ENCODE peak calls at places on chromosomes 1 and 21, in eight cellular contexts. M is breast epithelium, O is fibroblast of lung, Y is esophagus muscularis mucosa, I is AG04450, H is mesenchymal stem cell, S is psoas muscle, T is brain microvascular endothelial cell. R is an unnamed sample.

GRCh38 chr21:45366476-45366875 is 38.5 kb upstream of the COL18A1 start:
- DNase-seq in H (no peak), T (no peak), O (no peak), Y (no peak), S (no peak), I (no peak), M (no peak), R (no peak)

GRCh38 chr21:41827951-41828883 is 50.9 kb downstream of the PRDM15 start:
- DNase-seq in I (no peak), S (no peak), H (no peak), T (no peak), O (no peak), M (no peak), Y (no peak), R (no peak)

GRCh38 chr1:234611799-234612351 is 1.9 kb upstream of the IRF2BP2 start:
- DNase-seq in I (no peak), H (no peak), Y (no peak), O (no peak), M (peak), S (peak), T (peak), R (no peak)

GRCh38 chr21:46559291-46559983 is 45.4 kb downstream of the S100B start:
- DNase-seq in I (no peak), Y (peak), S (no peak), M (no peak), T (no peak), O (no peak), H (no peak), R (no peak)

GRCh38 chr1:110879758-110880606 is 7.0 kb downstream of the CD53 start:
- DNase-seq in M (no peak), Y (no peak), S (no peak), H (no peak), O (no peak), T (no peak), I (no peak), R (peak)

GRCh38 chr1:23953020-23953419 is 6.6 kb upstream of the PNRC2 start:
- DNase-seq in S (no peak), M (no peak), H (no peak), O (no peak), Y (no peak), I (no peak), T (no peak), R (peak)

GRCh38 chr1:248013229-248013710 is at the start of gene OR2L5:
- DNase-seq in I (no peak), M (no peak), O (no peak), T (no peak), S (no peak), H (no peak), Y (no peak), R (peak)

GRCh38 chr1:7586031-7586941 is 184.8 kb upstream of the VAMP3 start:
- DNase-seq in Y (no peak), O (no peak), I (no peak), M (no peak), H (no peak), S (no peak), T (no peak), R (no peak)

GRCh38 chr21:42563261-42564045 is 49.8 kb downstream of the SLC37A1 start:
- DNase-seq in T (no peak), S (no peak), I (no peak), O (no peak), H (no peak), Y (no peak), M (peak), R (no peak)

GRCh38 chr21:22342855-22343254 is 1344.6 kb downstream of the NCAM2 start:
- DNase-seq in O (no peak), I (no peak), T (no peak), S (no peak), H (no peak), M (no peak), Y (no peak), R (no peak)

GRCh38 chr1:15347182-15347581 is 62.5 kb upstream of the EFHD2 start:
- DNase-seq in T (no peak), M (no peak), H (no peak), I (no peak), O (no peak), Y (no peak), S (no peak), R (no peak)

GRCh38 chr1:151805066-151805820 is at the start of gene LINGO4:
- DNase-seq in T (no peak), S (no peak), H (no peak), Y (no peak), I (no peak), M (no peak), O (no peak), R (no peak)

GRCh38 chr1:246000638-246001015 is 506.5 kb downstream of the SMYD3 start:
- DNase-seq in M (no peak), S (no peak), O (no peak), I (no peak), H (no peak), Y (no peak), T (no peak), R (no peak)

GRCh38 chr1:109392788-109393580 is 4.7 kb downstream of the SORT1 start:
- DNase-seq in M (no peak), O (peak), T (peak), Y (no peak), H (peak), I (peak), S (peak), R (peak)

GRCh38 chr1:39808784-39809517 is 20.3 kb upstream of the BMP8B start:
- DNase-seq in S (no peak), M (no peak), I (no peak), T (no peak), Y (no peak), H (no peak), O (no peak), R (no peak)

GRCh38 chr1:152110365-152110859 is 4.8 kb downstream of the TCHH start:
- DNase-seq in O (peak), S (no peak), I (no peak), M (no peak), T (peak), Y (no peak), H (no peak), R (peak)

GRCh38 chr1:30318413-30318812 is 405.0 kb downstream of the MATN1 start:
- DNase-seq in H (no peak), S (no peak), Y (no peak), M (no peak), I (no peak), O (no peak), T (no peak), R (no peak)

GRCh38 chr1:36306902-36307456 is 811 bp downstream of the SH3D21 start:
- DNase-seq in S (peak), Y (peak), T (peak), H (peak), M (peak), O (peak), I (peak), R (peak)

GRCh38 chr21:28516996-28517592 is 475.6 kb downstream of the LTN1 start:
- DNase-seq in T (peak), S (peak), I (no peak), O (peak), Y (no peak), H (peak), M (peak), R (peak)

GRCh38 chr1:23593556-23594148 is 34.4 kb upstream of the ID3 start:
- DNase-seq in M (peak), H (no peak), Y (no peak), T (no peak), I (no peak), S (peak), O (no peak), R (peak)

GRCh38 chr1:210695041-210695440 is 366.3 kb downstream of the HHAT start:
- DNase-seq in H (peak), O (no peak), M (no peak), T (no peak), S (no peak), I (no peak), Y (no peak), R (no peak)

GRCh38 chr1:14578156-14578555 is 20.3 kb upstream of the KAZN start:
- DNase-seq in M (no peak), H (no peak), T (no peak), S (no peak), O (peak), Y (no peak), I (no peak), R (peak)

GRCh38 chr1:244010191-244010590 is 40.9 kb upstream of the ZBTB18 start:
- DNase-seq in H (no peak), M (no peak), T (no peak), S (no peak), O (no peak), I (no peak), Y (no peak), R (peak)

GRCh38 chr1:173276922-173277800 is 70.0 kb upstream of the TNFSF4 start:
- DNase-seq in T (no peak), S (no peak), O (no peak), I (no peak), H (no peak), Y (no peak), M (no peak), R (no peak)

GRCh38 chr1:94602312-94602711 is 60.8 kb upstream of the F3 start:
- DNase-seq in O (peak), S (peak), M (no peak), Y (no peak), I (no peak), H (peak), T (no peak), R (peak)

GRCh38 chr1:68973459-68974244 is 476.8 kb upstream of the DEPDC1 start:
- DNase-seq in Y (no peak), O (peak), M (no peak), I (peak), H (peak), T (peak), S (no peak), R (peak)

GRCh38 chr21:45826733-45827692 is 154.6 kb upstream of the COL6A1 start:
- DNase-seq in S (no peak), Y (peak), O (no peak), I (no peak), M (no peak), T (no peak), H (no peak), R (no peak)

GRCh38 chr1:166933633-166934032 is 41.7 kb downstream of the ILDR2 start:
- DNase-seq in S (no peak), M (no peak), T (no peak), H (no peak), Y (no peak), O (no peak), I (no peak), R (peak)

GRCh38 chr1:90505806-90506205 is 211.3 kb downstream of the BARHL2 start:
- DNase-seq in T (no peak), S (no peak), O (no peak), M (no peak), I (no peak), Y (no peak), H (no peak), R (no peak)

GRCh38 chr1:169102567-169102966 is 3.9 kb upstream of the ATP1B1 start:
- DNase-seq in H (peak), T (peak), Y (no peak), I (peak), M (no peak), S (no peak), O (peak), R (peak)

GRCh38 chr1:222416001-222416791 is 131.7 kb downstream of the HHIPL2 start:
- DNase-seq in T (no peak), I (no peak), O (no peak), Y (no peak), M (no peak), H (peak), S (no peak), R (no peak)

GRCh38 chr21:35438643-35439404 is 389.7 kb upstream of the RUNX1 start:
- DNase-seq in O (peak), M (no peak), I (no peak), H (no peak), S (no peak), T (no peak), Y (no peak), R (no peak)

GRCh38 chr1:91402023-91402422 is 2.6 kb downstream of the HFM1 start:
- DNase-seq in T (no peak), Y (no peak), I (no peak), S (no peak), M (no peak), H (peak), O (peak), R (peak)

GRCh38 chr1:59452559-59452958 is 155.7 kb downstream of the FGGY start:
- DNase-seq in T (no peak), M (no peak), H (no peak), Y (no peak), S (no peak), O (no peak), I (no peak), R (no peak)

GRCh38 chr1:242586355-242586670 is 61.8 kb upstream of the PLD5 start:
- DNase-seq in O (no peak), I (no peak), T (no peak), M (no peak), H (no peak), Y (no peak), S (no peak), R (no peak)

GRCh38 chr1:181612100-181612499 is 128.8 kb downstream of the CACNA1E start:
- DNase-seq in T (no peak), O (no peak), I (no peak), S (no peak), M (no peak), H (no peak), Y (no peak), R (no peak)

GRCh38 chr21:29638138-29638537 is 301.7 kb downstream of the GRIK1 start:
- DNase-seq in H (no peak), S (no peak), Y (no peak), M (no peak), I (no peak), O (no peak), T (no peak), R (no peak)

GRCh38 chr1:32404956-32405355 is 10.7 kb upstream of the BSDC1 start:
- DNase-seq in Y (no peak), I (peak), T (no peak), H (no peak), S (no peak), M (no peak), O (no peak), R (no peak)

GRCh38 chr1:88985033-88985432 is 7.4 kb downstream of the KYAT3 start:
- DNase-seq in Y (no peak), H (peak), S (no peak), M (no peak), T (peak), O (peak), I (peak), R (peak)

GRCh38 chr1:94541175-94542087 is at the start of gene F3:
- DNase-seq in M (peak), O (peak), H (peak), I (no peak), T (peak), S (peak), Y (peak), R (peak)

DNA sequence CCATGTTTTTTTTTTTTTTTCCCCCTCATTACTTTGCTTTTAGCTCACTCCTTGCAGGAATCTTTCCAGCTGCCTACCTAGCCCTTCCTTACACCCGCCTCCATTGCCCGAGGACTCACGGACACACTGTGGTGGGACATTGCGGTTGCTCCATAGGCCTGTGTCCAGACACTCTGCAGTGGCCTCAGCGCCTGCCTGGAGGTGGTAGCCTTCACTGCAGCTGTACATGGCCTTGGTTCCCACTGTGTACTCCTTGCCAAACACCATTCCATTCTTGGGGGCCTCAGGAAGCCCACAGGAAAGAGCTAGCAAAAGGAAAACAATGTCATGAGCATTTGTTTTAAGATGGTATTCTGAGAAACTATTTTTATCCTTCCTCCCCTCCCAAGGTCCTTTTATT is 99.9 kb downstream of the ZSCAN20 start:
- DNase-seq in T (no peak), M (no peak), S (no peak), Y (no peak), I (no peak), H (no peak), O (no peak), R (no peak)
- H3K27ac ChIP-seq in T (no peak), M (no peak), S (no peak), Y (no peak), I (no peak), H (no peak), O (no peak), R (no peak)

DNA sequence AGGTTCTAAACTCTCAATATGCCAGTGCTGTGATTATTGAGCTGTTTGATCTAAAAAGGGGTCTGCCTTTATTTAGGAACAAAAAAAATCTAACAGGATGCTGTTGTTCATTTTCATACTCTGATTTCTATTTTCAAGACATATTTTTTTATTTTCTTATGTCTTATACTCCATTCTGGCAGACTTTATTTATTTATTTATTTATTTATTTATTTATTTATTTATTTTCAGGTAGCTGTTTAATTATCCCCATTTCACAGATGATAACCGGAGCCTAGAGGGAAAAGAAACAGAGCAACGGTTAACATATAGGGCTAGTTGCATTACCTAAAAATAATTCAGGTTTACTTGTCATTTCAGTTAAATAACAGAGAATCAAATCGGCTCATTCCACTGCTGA is 174.4 kb downstream of the CENPF start:
- DNase-seq in T (no peak), I (no peak), Y (no peak), S (no peak), M (no peak), O (no peak), H (no peak), R (no peak)
- H3K4me3 ChIP-seq in T (no peak), I (no peak), Y (no peak), S (no peak), M (no peak), O (no peak), H (no peak), R (no peak)

GRCh38 chr1:231178970-231179369 is 17.1 kb downstream of the TRIM67 start:
- DNase-seq in Y (no peak), M (no peak), O (no peak), S (no peak), T (no peak), I (no peak), H (no peak), R (no peak)

GRCh38 chr1:231177226-231177625 is 15.4 kb downstream of the TRIM67 start:
- DNase-seq in S (no peak), M (no peak), T (no peak), H (no peak), I (no peak), Y (no peak), O (no peak), R (no peak)

GRCh38 chr1:231180034-231180433 is 18.2 kb downstream of the TRIM67 start:
- DNase-seq in H (no peak), O (no peak), T (no peak), S (no peak), M (no peak), Y (no peak), I (no peak), R (no peak)

GRCh38 chr1:231176421-231176820 is 14.6 kb downstream of the TRIM67 start:
- DNase-seq in O (no peak), M (no peak), T (no peak), H (no peak), I (no peak), Y (no peak), S (no peak), R (no peak)

GRCh38 chr1:231177971-231178370 is 16.1 kb downstream of the TRIM67 start:
- DNase-seq in Y (no peak), M (no peak), H (no peak), O (peak), T (no peak), S (no peak), I (no peak), R (no peak)
- H3K27ac ChIP-seq in Y (no peak), M (no peak), H (no peak), O (no peak), T (no peak), S (no peak), I (no peak), R (no peak)

GRCh38 chr1:115771847-115772457 is 3.4 kb upstream of the CASQ2 start:
- DNase-seq in S (peak), H (peak), T (peak), I (peak), M (peak), O (peak), Y (peak), R (peak)
- H3K4me3 ChIP-seq in S (peak), H (peak), T (no peak), I (no peak), M (peak), O (no peak), Y (peak), R (peak)

GRCh38 chr1:27111771-27112573 is 43.0 kb downstream of the SLC9A1 start:
- DNase-seq in I (peak), H (peak), T (peak), M (peak), Y (peak), S (peak), O (peak), R (peak)

GRCh38 chr1:27113861-27114260 is 41.1 kb downstream of the SLC9A1 start:
- DNase-seq in Y (no peak), H (no peak), I (no peak), S (no peak), O (no peak), M (no peak), T (no peak), R (no peak)

GRCh38 chr1:27116697-27117096 is 38.2 kb downstream of the SLC9A1 start:
- DNase-seq in T (no peak), S (no peak), O (peak), I (no peak), Y (no peak), M (no peak), H (peak), R (peak)

GRCh38 chr1:27116210-27116609 is 38.7 kb downstream of the SLC9A1 start:
- DNase-seq in O (no peak), M (no peak), H (peak), T (no peak), I (no peak), Y (no peak), S (no peak), R (no peak)

GRCh38 chr1:27114522-27114921 is 40.4 kb downstream of the SLC9A1 start:
- DNase-seq in M (no peak), H (no peak), S (no peak), Y (no peak), T (no peak), I (no peak), O (no peak), R (no peak)
- H3K27ac ChIP-seq in M (no peak), H (no peak), S (no peak), Y (no peak), T (no peak), I (no peak), O (no peak), R (no peak)

DNA sequence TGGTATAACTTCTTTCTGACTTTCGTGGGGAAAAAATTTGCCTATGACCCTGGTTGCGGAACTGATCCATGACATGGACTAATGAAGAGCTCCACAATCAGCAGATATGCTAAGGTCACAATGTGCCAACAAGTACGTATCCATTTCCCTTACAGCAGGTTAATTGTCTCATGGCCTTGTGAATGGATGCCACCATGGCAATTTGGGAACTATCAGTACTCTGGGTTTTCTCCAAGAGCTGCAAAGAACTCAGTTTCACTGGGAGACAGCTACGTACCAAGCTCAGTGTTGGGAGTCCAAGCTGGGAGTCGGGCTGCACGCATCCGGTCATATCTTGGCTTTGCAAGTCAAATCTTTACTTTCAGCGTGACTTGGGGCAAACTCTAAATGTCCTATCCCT is 64.8 kb downstream of the TIAM1 start:
- DNase-seq in S (no peak), H (no peak), Y (no peak), I (no peak), T (no peak), M (no peak), O (no peak), R (no peak)
- H3K4me3 ChIP-seq in S (no peak), H (no peak), Y (no peak), I (no peak), T (no peak), M (no peak), O (no peak), R (no peak)

DNA sequence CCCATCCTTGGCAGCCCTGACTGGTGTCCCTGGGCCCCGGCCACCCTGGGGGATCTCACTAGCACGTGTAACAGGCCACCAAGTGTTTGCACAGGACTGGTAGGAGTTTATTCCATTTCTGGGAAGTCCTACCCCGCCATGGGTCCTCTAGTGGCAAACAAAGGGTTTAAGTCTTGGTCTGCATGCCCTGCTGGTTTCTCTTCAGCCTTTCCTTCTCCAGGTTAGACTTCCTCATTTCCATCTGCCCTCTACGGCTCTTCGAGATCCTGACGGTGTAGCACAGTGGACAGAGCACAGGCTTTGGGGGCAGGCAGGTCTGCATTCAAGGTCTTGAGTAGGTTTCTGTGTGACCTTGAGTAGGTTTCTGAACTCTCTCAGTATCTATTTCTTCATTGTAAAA is 2.8 kb downstream of the AGTRAP start:
- DNase-seq in O (no peak), Y (no peak), T (no peak), I (no peak), M (no peak), S (no peak), H (no peak), R (no peak)
- H3K27ac ChIP-seq in O (no peak), Y (no peak), T (no peak), I (no peak), M (peak), S (no peak), H (no peak), R (no peak)

GRCh38 chr1:157497284-157497683 is 55.0 kb downstream of the FCRL5 start:
- DNase-seq in Y (no peak), I (no peak), M (no peak), H (no peak), S (no peak), T (no peak), O (no peak), R (no peak)
- H3K4me3 ChIP-seq in Y (no peak), I (no peak), M (no peak), H (no peak), S (no peak), T (no peak), O (no peak), R (no peak)

R was measured in PC-3.